ENCODE peak calls at places on chromosomes 6 and 20, in eight cellular contexts. L, K, B, F, A, E, T and I are unnamed samples.

GRCh38 chr6:166050559-166050958 is 117.1 kb downstream of the TBXT start:
- DNase-seq in E (no peak), K (no peak), F (no peak), A (no peak), T (no peak), L (peak), B (no peak), I (no peak)

GRCh38 chr6:42279966-42280629 is 62.4 kb upstream of the MRPS10 start:
- DNase-seq in F (peak), A (no peak), T (peak), B (no peak), E (no peak), L (peak), K (peak), I (no peak)

GRCh38 chr20:19791887-19792286 is 33.8 kb downstream of the RIN2 start:
- DNase-seq in E (no peak), K (no peak), L (no peak), T (no peak), B (no peak), F (no peak), A (no peak), I (no peak)

GRCh38 chr6:1481326-1481725 is 92.0 kb downstream of the FOXF2 start:
- DNase-seq in K (no peak), F (peak), E (peak), T (peak), L (peak), A (no peak), B (peak), I (no peak)

GRCh38 chr20:63854069-63854765 is 7.1 kb upstream of the ABHD16B start:
- DNase-seq in L (peak), A (no peak), T (no peak), B (no peak), K (no peak), F (no peak), E (peak), I (no peak)

GRCh38 chr6:168281826-168282225 is 37.8 kb downstream of the DACT2 start:
- DNase-seq in T (no peak), A (no peak), L (peak), F (no peak), K (no peak), E (no peak), B (no peak), I (no peak)

GRCh38 chr6:25886066-25886465 is 12.0 kb upstream of the SLC17A3 start:
- DNase-seq in A (no peak), K (no peak), T (no peak), F (no peak), B (no peak), L (no peak), E (no peak), I (no peak)

GRCh38 chr6:53347250-53347920 is 1.4 kb downstream of the ELOVL5 start:
- DNase-seq in A (no peak), B (no peak), E (no peak), K (no peak), T (peak), F (no peak), L (no peak), I (no peak)

GRCh38 chr6:168165891-168166290 is 86.9 kb upstream of the FRMD1 start:
- DNase-seq in L (no peak), T (no peak), E (no peak), A (no peak), B (no peak), F (no peak), K (no peak), I (no peak)

GRCh38 chr6:158087519-158087867 is 80.6 kb downstream of the SERAC1 start:
- DNase-seq in B (no peak), T (no peak), K (no peak), L (no peak), F (no peak), E (peak), A (no peak), I (no peak)

GRCh38 chr6:24673625-24674024 is 6.7 kb downstream of the ACOT13 start:
- DNase-seq in K (no peak), A (no peak), F (no peak), L (no peak), E (no peak), B (no peak), T (no peak), I (no peak)

GRCh38 chr6:42459888-42460287 is 8.2 kb upstream of the TRERF1 start:
- DNase-seq in A (no peak), B (no peak), F (no peak), L (no peak), K (no peak), E (no peak), T (no peak), I (no peak)

GRCh38 chr6:52230685-52231084 is 13.6 kb downstream of the IL17F start:
- DNase-seq in E (no peak), T (no peak), A (no peak), K (no peak), B (no peak), L (no peak), F (no peak), I (no peak)

GRCh38 chr20:15111654-15112053 is 774.2 kb upstream of the FLRT3 start:
- DNase-seq in T (no peak), E (no peak), L (no peak), A (no peak), B (no peak), F (no peak), K (no peak), I (no peak)

GRCh38 chr6:142501795-142502194 is 200.0 kb downstream of the ADGRG6 start:
- DNase-seq in A (no peak), K (no peak), F (no peak), B (no peak), T (no peak), L (no peak), E (no peak), I (no peak)

GRCh38 chr6:4059115-4059777 is 19.7 kb downstream of the FAM217A start:
- DNase-seq in A (peak), F (peak), E (peak), B (peak), L (peak), T (peak), K (no peak), I (no peak)

GRCh38 chr20:61722146-61722678 is 343.5 kb downstream of the TAF4 start:
- DNase-seq in F (no peak), B (no peak), A (no peak), T (peak), L (no peak), E (peak), K (no peak), I (no peak)

GRCh38 chr6:144036064-144036873 is 28.2 kb upstream of the PLAGL1 start:
- DNase-seq in B (no peak), A (no peak), K (no peak), L (peak), E (peak), F (no peak), T (peak), I (no peak)

GRCh38 chr6:51571168-51571567 is 516.2 kb downstream of the PKHD1 start:
- DNase-seq in L (no peak), K (no peak), F (no peak), T (no peak), E (no peak), B (no peak), A (no peak), I (no peak)

GRCh38 chr6:100161782-100162181 is 167.8 kb upstream of the MCHR2 start:
- DNase-seq in L (no peak), K (no peak), B (no peak), E (no peak), T (no peak), F (no peak), A (no peak), I (no peak)

GRCh38 chr6:135086414-135086764 is 31.8 kb upstream of the HBS1L start:
- DNase-seq in L (no peak), A (no peak), T (no peak), E (no peak), K (no peak), F (no peak), B (no peak), I (no peak)
- H3K27ac ChIP-seq in L (no peak), A (no peak), T (no peak), E (no peak), K (no peak), F (no peak), B (no peak), I (no peak)

GRCh38 chr6:44671333-44671732 is 283.8 kb downstream of the CDC5L start:
- DNase-seq in K (no peak), F (no peak), A (no peak), L (no peak), E (no peak), T (no peak), B (no peak), I (no peak)

GRCh38 chr6:44668391-44668930 is 281.0 kb downstream of the CDC5L start:
- DNase-seq in B (no peak), A (no peak), F (no peak), E (no peak), T (no peak), L (no peak), K (no peak), I (no peak)

GRCh38 chr6:44668976-44669934 is 281.7 kb downstream of the CDC5L start:
- DNase-seq in A (no peak), F (no peak), T (no peak), E (no peak), B (no peak), L (no peak), K (no peak), I (no peak)

GRCh38 chr6:44672086-44672485 is 284.6 kb downstream of the CDC5L start:
- DNase-seq in B (no peak), F (no peak), K (no peak), A (no peak), T (no peak), E (no peak), L (no peak), I (no peak)

GRCh38 chr6:44670146-44670545 is 282.6 kb downstream of the CDC5L start:
- DNase-seq in T (no peak), F (no peak), A (no peak), B (no peak), E (no peak), L (no peak), K (no peak), I (no peak)
- H3K27ac ChIP-seq in T (no peak), F (no peak), A (no peak), B (no peak), E (no peak), L (no peak), K (no peak), I (no peak)

DNA sequence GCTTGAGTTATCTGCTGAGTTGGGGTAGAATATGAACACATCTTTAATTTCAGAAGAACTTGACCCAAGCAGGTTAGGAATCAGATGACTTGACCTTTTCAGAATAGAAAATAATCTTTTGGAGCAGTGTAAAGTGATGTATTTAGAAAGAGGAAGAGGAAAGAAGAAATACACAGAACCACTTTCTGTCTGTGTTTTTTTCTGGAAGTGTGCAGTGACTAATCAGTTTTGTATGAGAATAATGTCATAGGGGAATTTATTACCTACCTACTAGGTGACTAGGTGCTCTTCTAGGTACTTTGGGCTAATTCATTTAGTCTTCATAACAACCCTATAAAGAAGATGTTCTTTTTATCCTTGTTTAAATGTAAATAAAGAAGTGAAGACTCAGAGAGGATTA is 3.0 kb downstream of the PPP1R14C start:
- DNase-seq in B (no peak), A (no peak), L (no peak), F (peak), T (no peak), E (no peak), K (no peak), I (no peak)
- H3K27ac ChIP-seq in B (no peak), A (no peak), L (no peak), F (no peak), T (no peak), E (no peak), K (peak), I (no peak)

GRCh38 chr20:34999021-34999451 is 43.4 kb downstream of the MYH7B start:
- DNase-seq in T (no peak), E (peak), A (no peak), B (no peak), F (no peak), L (no peak), K (peak), I (no peak)

GRCh38 chr20:34998331-34998950 is 42.8 kb downstream of the MYH7B start:
- DNase-seq in A (no peak), B (no peak), F (no peak), E (peak), K (no peak), T (no peak), L (peak), I (no peak)

GRCh38 chr20:34996243-34996984 is 40.7 kb downstream of the MYH7B start:
- DNase-seq in F (no peak), B (no peak), A (no peak), T (no peak), K (no peak), E (peak), L (no peak), I (no peak)

GRCh38 chr20:34997171-34997570 is 41.5 kb downstream of the MYH7B start:
- DNase-seq in T (peak), L (peak), B (no peak), F (no peak), A (no peak), K (no peak), E (peak), I (peak)

GRCh38 chr20:34997774-34998173 is 42.1 kb downstream of the MYH7B start:
- DNase-seq in K (no peak), E (peak), F (no peak), T (no peak), B (no peak), L (no peak), A (no peak), I (no peak)
- H3K27ac ChIP-seq in K (peak), E (no peak), F (peak), T (no peak), B (no peak), L (no peak), A (no peak), I (peak)

GRCh38 chr6:21665436-21666199 is 72.1 kb downstream of the SOX4 start:
- DNase-seq in K (peak), A (no peak), E (no peak), T (no peak), F (no peak), B (no peak), L (peak), I (no peak)
- H3K27ac ChIP-seq in K (no peak), A (peak), E (no peak), T (no peak), F (no peak), B (no peak), L (peak), I (no peak)

GRCh38 chr6:21826031-21826430 is 232.5 kb downstream of the SOX4 start:
- DNase-seq in B (peak), E (no peak), A (no peak), T (no peak), F (no peak), L (peak), K (no peak), I (no peak)

GRCh38 chr6:21829126-21829525 is 235.6 kb downstream of the SOX4 start:
- DNase-seq in A (no peak), B (no peak), T (no peak), F (no peak), K (no peak), L (no peak), E (no peak), I (no peak)

GRCh38 chr6:21828689-21829088 is 235.1 kb downstream of the SOX4 start:
- DNase-seq in L (no peak), F (no peak), A (no peak), B (no peak), K (no peak), T (no peak), E (no peak), I (no peak)

GRCh38 chr6:21826460-21826859 is 232.9 kb downstream of the SOX4 start:
- DNase-seq in B (no peak), T (no peak), K (no peak), L (no peak), F (no peak), A (no peak), E (no peak), I (no peak)

DNA sequence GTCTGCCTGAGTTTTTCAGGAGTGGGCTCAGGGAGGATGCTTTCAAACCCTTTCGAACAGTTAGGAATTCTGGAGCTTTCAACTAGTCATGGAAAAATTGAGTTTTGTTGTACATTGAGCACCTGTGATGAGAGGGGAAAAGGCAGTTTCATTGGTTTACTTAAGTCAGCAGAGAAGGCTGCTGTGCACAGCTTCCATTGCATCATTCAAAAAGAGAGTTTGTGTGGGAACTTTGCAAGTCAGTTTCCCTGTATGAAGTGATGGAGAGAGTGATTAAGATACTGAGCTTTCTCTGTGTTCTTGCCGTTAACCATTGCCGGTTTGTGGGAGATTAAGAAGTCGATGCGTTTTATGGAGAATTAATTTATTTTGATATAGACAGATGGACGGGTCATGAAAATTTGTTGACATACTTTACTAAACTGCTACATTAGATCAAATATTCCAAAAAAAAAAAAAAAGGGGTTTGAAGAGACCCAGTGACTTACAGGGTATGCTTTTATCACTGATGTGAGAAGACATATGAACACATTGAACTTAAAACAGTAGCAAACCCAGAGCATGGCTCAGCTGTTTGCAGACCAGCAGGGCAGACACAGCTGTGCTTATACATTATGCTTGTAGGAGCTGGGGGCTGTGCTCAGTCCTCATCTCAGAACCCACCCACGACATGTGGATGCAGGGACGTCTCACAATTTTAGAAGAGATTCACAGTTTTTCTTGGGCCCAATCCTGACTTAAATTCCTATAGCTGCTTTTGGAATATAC is 234.1 kb downstream of the SOX4 start:
- DNase-seq in A (no peak), B (no peak), F (no peak), L (no peak), T (peak), E (no peak), K (no peak), I (no peak)
- H3K27ac ChIP-seq in A (peak), B (peak), F (no peak), L (no peak), T (no peak), E (no peak), K (no peak), I (no peak)